ENCODE peak calls at places on chromosomes 3 and 15, in ten cellular contexts. One of them, this sample, is unnamed. For H3K4me1, the result is how much of the 10 kb centered on the place peaks cover.

GRCh38 chr15:62447742-62448141 is 282.7 kb upstream of the C2CD4B start:
- DNase-seq in fibroblast of lung: peak
- DNase-seq in RWPE2: no peak
- DNase-seq in cardiac muscle cell: no peak
- DNase-seq in endothelial cell of umbilical vein: no peak
- DNase-seq in right atrium auricular region: no peak
- DNase-seq in esophagus squamous epithelium: no peak
- DNase-seq in heart left ventricle: no peak
- DNase-seq in OCI-LY7: no peak
- DNase-seq in psoas muscle: no peak
- DNase-seq in this sample: no peak

GRCh38 chr3:72597756-72598195 is 250.5 kb downstream of the SHQ1 start:
- DNase-seq in fibroblast of lung: peak
- DNase-seq in RWPE2: no peak
- DNase-seq in cardiac muscle cell: peak
- DNase-seq in endothelial cell of umbilical vein: no peak
- DNase-seq in right atrium auricular region: no peak
- DNase-seq in esophagus squamous epithelium: no peak
- DNase-seq in heart left ventricle: no peak
- DNase-seq in OCI-LY7: no peak
- DNase-seq in psoas muscle: no peak
- DNase-seq in this sample: no peak

GRCh38 chr15:64845183-64845611 is 3.5 kb downstream of the PLEKHO2 start:
- DNase-seq in fibroblast of lung: peak
- DNase-seq in RWPE2: no peak
- DNase-seq in cardiac muscle cell: peak
- DNase-seq in endothelial cell of umbilical vein: peak
- DNase-seq in right atrium auricular region: no peak
- DNase-seq in esophagus squamous epithelium: no peak
- DNase-seq in heart left ventricle: peak
- DNase-seq in OCI-LY7: peak
- DNase-seq in psoas muscle: no peak
- DNase-seq in this sample: no peak

GRCh38 chr3:482479-482878 is 285.9 kb downstream of the CHL1 start:
- DNase-seq in fibroblast of lung: no peak
- DNase-seq in RWPE2: peak
- DNase-seq in cardiac muscle cell: no peak
- DNase-seq in endothelial cell of umbilical vein: no peak
- DNase-seq in right atrium auricular region: no peak
- DNase-seq in esophagus squamous epithelium: no peak
- DNase-seq in heart left ventricle: no peak
- DNase-seq in OCI-LY7: no peak
- DNase-seq in psoas muscle: no peak
- DNase-seq in this sample: no peak

GRCh38 chr15:64640146-64640868 is 135.1 kb downstream of the RBPMS2 start:
- DNase-seq in fibroblast of lung: peak
- DNase-seq in RWPE2: no peak
- DNase-seq in cardiac muscle cell: no peak
- DNase-seq in endothelial cell of umbilical vein: no peak
- DNase-seq in right atrium auricular region: no peak
- DNase-seq in esophagus squamous epithelium: no peak
- DNase-seq in heart left ventricle: no peak
- DNase-seq in OCI-LY7: no peak
- DNase-seq in psoas muscle: no peak
- DNase-seq in this sample: no peak

GRCh38 chr3:105885261-105885660 is 16.4 kb upstream of the CBLB start:
- DNase-seq in fibroblast of lung: no peak
- DNase-seq in RWPE2: no peak
- DNase-seq in cardiac muscle cell: no peak
- DNase-seq in endothelial cell of umbilical vein: peak
- DNase-seq in right atrium auricular region: no peak
- DNase-seq in esophagus squamous epithelium: no peak
- DNase-seq in heart left ventricle: no peak
- DNase-seq in OCI-LY7: no peak
- DNase-seq in psoas muscle: no peak
- DNase-seq in this sample: no peak

GRCh38 chr3:112633757-112634156 is 7.2 kb downstream of the CCDC80 start:
- DNase-seq in fibroblast of lung: peak
- DNase-seq in RWPE2: no peak
- DNase-seq in cardiac muscle cell: peak
- DNase-seq in endothelial cell of umbilical vein: peak
- DNase-seq in right atrium auricular region: no peak
- DNase-seq in esophagus squamous epithelium: no peak
- DNase-seq in heart left ventricle: no peak
- DNase-seq in OCI-LY7: no peak
- DNase-seq in psoas muscle: no peak
- DNase-seq in this sample: no peak

GRCh38 chr3:150449169-150449721 is 41.1 kb downstream of the TSC22D2 start:
- DNase-seq in fibroblast of lung: peak
- DNase-seq in RWPE2: no peak
- DNase-seq in cardiac muscle cell: peak
- DNase-seq in endothelial cell of umbilical vein: peak
- DNase-seq in right atrium auricular region: no peak
- DNase-seq in esophagus squamous epithelium: no peak
- DNase-seq in heart left ventricle: no peak
- DNase-seq in OCI-LY7: no peak
- DNase-seq in psoas muscle: no peak
- DNase-seq in this sample: no peak

GRCh38 chr3:184693011-184693975 is 18.6 kb downstream of the MAGEF1 start:
- DNase-seq in fibroblast of lung: no peak
- DNase-seq in RWPE2: no peak
- DNase-seq in cardiac muscle cell: no peak
- DNase-seq in endothelial cell of umbilical vein: peak
- DNase-seq in right atrium auricular region: no peak
- DNase-seq in esophagus squamous epithelium: no peak
- DNase-seq in heart left ventricle: no peak
- DNase-seq in OCI-LY7: no peak
- DNase-seq in psoas muscle: no peak
- DNase-seq in this sample: no peak

GRCh38 chr15:87368511-87368910 is 888.0 kb downstream of the NTRK3 start:
- DNase-seq in fibroblast of lung: no peak
- DNase-seq in RWPE2: peak
- DNase-seq in cardiac muscle cell: peak
- DNase-seq in endothelial cell of umbilical vein: no peak
- DNase-seq in right atrium auricular region: no peak
- DNase-seq in esophagus squamous epithelium: no peak
- DNase-seq in heart left ventricle: no peak
- DNase-seq in OCI-LY7: no peak
- DNase-seq in psoas muscle: no peak
- DNase-seq in this sample: no peak

DNA sequence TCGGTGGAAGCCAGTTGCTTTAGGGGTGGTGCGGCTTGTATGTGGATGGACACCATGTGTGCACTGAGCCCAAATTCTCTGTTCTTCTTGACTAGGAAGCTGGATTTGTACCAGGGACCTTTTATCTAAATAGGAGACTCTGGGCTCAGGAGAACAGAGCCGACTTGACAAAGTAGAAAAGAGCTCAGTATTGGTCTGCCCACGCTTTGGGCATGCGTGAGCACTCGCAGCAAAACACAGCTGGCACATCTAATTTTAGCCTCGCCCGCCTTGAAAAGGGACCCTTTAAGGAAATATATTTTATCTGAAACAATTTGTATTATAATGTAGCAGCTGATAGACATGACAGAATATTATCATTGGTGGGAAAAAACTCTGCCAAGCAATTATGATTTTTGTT is 1.0 kb upstream of the RBMS3 start:
- DNase-seq in fibroblast of lung: peak
- DNase-seq in RWPE2: no peak
- DNase-seq in cardiac muscle cell: peak
- DNase-seq in endothelial cell of umbilical vein: peak
- DNase-seq in right atrium auricular region: no peak
- DNase-seq in esophagus squamous epithelium: no peak
- DNase-seq in heart left ventricle: no peak
- DNase-seq in OCI-LY7: peak
- DNase-seq in psoas muscle: peak
- DNase-seq in this sample: no peak
- H3K4me3 ChIP-seq in fibroblast of lung: peak
- H3K4me3 ChIP-seq in RWPE2: no peak
- H3K4me3 ChIP-seq in cardiac muscle cell: peak
- H3K4me3 ChIP-seq in endothelial cell of umbilical vein: no peak
- H3K4me3 ChIP-seq in right atrium auricular region: peak
- H3K4me3 ChIP-seq in esophagus squamous epithelium: peak
- H3K4me3 ChIP-seq in heart left ventricle: peak
- H3K4me3 ChIP-seq in OCI-LY7: no peak
- H3K4me3 ChIP-seq in psoas muscle: peak
- H3K4me3 ChIP-seq in this sample: no peak

DNA sequence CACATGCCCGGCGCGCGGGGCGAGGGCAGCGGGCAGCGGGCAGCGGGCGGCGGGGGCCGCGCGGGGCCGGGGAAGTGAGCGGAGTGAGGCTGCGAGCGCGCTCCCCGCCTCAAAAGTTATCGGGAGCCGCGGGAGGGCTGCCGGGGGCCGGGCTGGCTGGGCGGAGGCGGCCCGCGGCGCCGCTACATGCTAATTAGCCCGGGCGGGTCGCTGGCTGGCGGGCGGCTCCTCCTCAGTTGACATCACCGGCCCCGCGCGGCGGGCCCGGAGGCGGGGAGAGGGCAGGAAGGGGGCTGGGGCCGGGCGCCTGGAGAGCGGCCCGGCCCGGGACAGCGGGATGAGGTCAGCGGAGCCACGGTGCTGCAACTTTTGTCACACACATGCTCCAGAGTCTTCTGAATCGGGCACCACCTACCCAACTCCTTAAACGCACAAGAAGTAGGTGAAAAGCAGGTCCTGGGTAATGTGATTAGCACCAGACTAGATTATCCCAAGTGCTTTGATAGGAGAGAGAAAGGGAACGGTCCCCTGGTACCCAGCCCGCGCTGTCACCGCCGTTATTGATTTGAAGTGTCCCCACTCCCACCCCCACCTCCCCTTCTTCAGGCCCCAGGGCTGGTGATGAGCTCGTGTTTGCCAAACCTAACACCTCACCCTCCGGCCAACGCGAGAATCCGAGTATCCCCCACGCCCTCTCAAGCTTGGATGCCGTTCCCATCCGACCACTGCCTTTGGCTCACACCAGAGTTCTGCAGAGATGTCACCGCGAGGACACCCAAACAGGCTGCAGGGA is at the start of gene HEG1:
- DNase-seq in fibroblast of lung: peak
- DNase-seq in RWPE2: peak
- DNase-seq in cardiac muscle cell: peak
- DNase-seq in endothelial cell of umbilical vein: peak
- DNase-seq in right atrium auricular region: peak
- DNase-seq in esophagus squamous epithelium: peak
- DNase-seq in heart left ventricle: peak
- DNase-seq in OCI-LY7: peak
- DNase-seq in psoas muscle: peak
- DNase-seq in this sample: peak
- H3K4me1 ChIP-seq in fibroblast of lung: under half
- H3K4me1 ChIP-seq in RWPE2: half or more
- H3K4me1 ChIP-seq in cardiac muscle cell: half or more
- H3K4me1 ChIP-seq in endothelial cell of umbilical vein: half or more
- H3K4me1 ChIP-seq in right atrium auricular region: under half
- H3K4me1 ChIP-seq in esophagus squamous epithelium: half or more
- H3K4me1 ChIP-seq in heart left ventricle: half or more
- H3K4me1 ChIP-seq in OCI-LY7: under half
- H3K4me1 ChIP-seq in psoas muscle: half or more
- H3K4me1 ChIP-seq in this sample: under half

GRCh38 chr3:14883226-14883625 is 64.2 kb upstream of the NR2C2 start:
- DNase-seq in fibroblast of lung: no peak
- DNase-seq in RWPE2: no peak
- DNase-seq in cardiac muscle cell: no peak
- DNase-seq in endothelial cell of umbilical vein: no peak
- DNase-seq in right atrium auricular region: no peak
- DNase-seq in esophagus squamous epithelium: no peak
- DNase-seq in heart left ventricle: no peak
- DNase-seq in OCI-LY7: no peak
- DNase-seq in psoas muscle: no peak
- DNase-seq in this sample: no peak

GRCh38 chr3:14889188-14889587 is 58.2 kb upstream of the NR2C2 start:
- DNase-seq in fibroblast of lung: no peak
- DNase-seq in RWPE2: no peak
- DNase-seq in cardiac muscle cell: no peak
- DNase-seq in endothelial cell of umbilical vein: no peak
- DNase-seq in right atrium auricular region: no peak
- DNase-seq in esophagus squamous epithelium: no peak
- DNase-seq in heart left ventricle: no peak
- DNase-seq in OCI-LY7: no peak
- DNase-seq in psoas muscle: no peak
- DNase-seq in this sample: no peak

GRCh38 chr3:14884665-14885064 is 62.7 kb upstream of the NR2C2 start:
- DNase-seq in fibroblast of lung: no peak
- DNase-seq in RWPE2: no peak
- DNase-seq in cardiac muscle cell: no peak
- DNase-seq in endothelial cell of umbilical vein: no peak
- DNase-seq in right atrium auricular region: no peak
- DNase-seq in esophagus squamous epithelium: no peak
- DNase-seq in heart left ventricle: no peak
- DNase-seq in OCI-LY7: no peak
- DNase-seq in psoas muscle: no peak
- DNase-seq in this sample: peak

GRCh38 chr3:14886101-14886500 is 61.3 kb upstream of the NR2C2 start:
- DNase-seq in fibroblast of lung: no peak
- DNase-seq in RWPE2: no peak
- DNase-seq in cardiac muscle cell: no peak
- DNase-seq in endothelial cell of umbilical vein: no peak
- DNase-seq in right atrium auricular region: no peak
- DNase-seq in esophagus squamous epithelium: no peak
- DNase-seq in heart left ventricle: no peak
- DNase-seq in OCI-LY7: no peak
- DNase-seq in psoas muscle: no peak
- DNase-seq in this sample: no peak

GRCh38 chr3:14885307-14885706 is 62.1 kb upstream of the NR2C2 start:
- DNase-seq in fibroblast of lung: no peak
- DNase-seq in RWPE2: no peak
- DNase-seq in cardiac muscle cell: no peak
- DNase-seq in endothelial cell of umbilical vein: no peak
- DNase-seq in right atrium auricular region: no peak
- DNase-seq in esophagus squamous epithelium: no peak
- DNase-seq in heart left ventricle: no peak
- DNase-seq in OCI-LY7: no peak
- DNase-seq in psoas muscle: no peak
- DNase-seq in this sample: peak
- TF ChIP-seq CTCF in fibroblast of lung: no peak
- TF ChIP-seq CTCF in RWPE2: no peak
- TF ChIP-seq CTCF in cardiac muscle cell: no peak
- TF ChIP-seq CTCF in endothelial cell of umbilical vein: no peak
- TF ChIP-seq CTCF in right atrium auricular region: no peak
- TF ChIP-seq CTCF in esophagus squamous epithelium: no peak
- TF ChIP-seq CTCF in heart left ventricle: no peak
- TF ChIP-seq CTCF in OCI-LY7: no peak
- TF ChIP-seq CTCF in psoas muscle: no peak
- TF ChIP-seq CTCF in this sample: no peak

DNA sequence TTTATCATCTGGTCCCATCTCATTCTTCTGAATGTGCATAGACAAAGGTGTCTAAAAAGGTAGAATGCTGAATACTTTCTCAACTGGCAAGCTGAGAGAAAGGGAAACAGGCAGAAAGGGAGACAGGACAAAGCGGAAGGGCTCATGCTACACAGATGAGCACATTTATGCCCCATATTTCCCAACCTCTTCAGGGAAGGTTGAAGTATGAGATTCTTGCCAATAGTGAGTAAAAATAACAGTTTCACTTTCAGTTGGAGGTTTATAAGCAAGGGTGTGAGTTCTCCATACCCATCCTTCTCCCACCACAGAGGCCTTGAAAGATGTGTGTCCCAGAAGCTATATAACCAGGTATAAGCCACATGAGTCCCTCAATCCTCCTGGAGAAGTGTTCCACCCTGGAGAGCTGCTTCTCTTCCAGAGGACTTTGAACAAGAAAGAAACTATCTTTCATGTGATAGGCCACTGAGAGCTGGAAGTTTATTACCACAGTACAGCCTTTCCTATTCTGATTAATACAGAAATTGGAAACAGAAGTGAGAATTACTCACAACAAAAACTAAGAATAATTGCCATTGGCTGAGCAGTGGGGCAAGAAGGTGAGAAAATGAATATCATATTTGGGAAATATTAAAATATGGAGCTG is 709.4 kb upstream of the NR2F2 start:
- DNase-seq in fibroblast of lung: peak
- DNase-seq in RWPE2: no peak
- DNase-seq in cardiac muscle cell: peak
- DNase-seq in endothelial cell of umbilical vein: no peak
- DNase-seq in right atrium auricular region: no peak
- DNase-seq in esophagus squamous epithelium: no peak
- DNase-seq in heart left ventricle: no peak
- DNase-seq in OCI-LY7: no peak
- DNase-seq in psoas muscle: no peak
- DNase-seq in this sample: no peak
- H3K4me3 ChIP-seq in fibroblast of lung: no peak
- H3K4me3 ChIP-seq in RWPE2: no peak
- H3K4me3 ChIP-seq in cardiac muscle cell: no peak
- H3K4me3 ChIP-seq in endothelial cell of umbilical vein: no peak
- H3K4me3 ChIP-seq in right atrium auricular region: no peak
- H3K4me3 ChIP-seq in esophagus squamous epithelium: no peak
- H3K4me3 ChIP-seq in heart left ventricle: no peak
- H3K4me3 ChIP-seq in OCI-LY7: no peak
- H3K4me3 ChIP-seq in psoas muscle: no peak
- H3K4me3 ChIP-seq in this sample: no peak